ENCODE peak calls at places on chromosomes 7 and 10, in four cellular contexts. P, O, D and L are unnamed samples.
A peak's percentile ranks its signal among the peaks of the same experiment; 100 is the strongest.

GRCh38 chr7:498678-499641 is 20.7 kb downstream of the PDGFA start:
- DNase-seq in P (no peak), D (no peak), O (no peak), L (no peak)

GRCh38 chr10:87590705-87591588 is 68.7 kb upstream of the PAPSS2 start:
- DNase-seq in O (peak; percentile 59), D (no peak), P (no peak), L (no peak)

GRCh38 chr10:47184724-47185330 is 115.2 kb upstream of the GDF10 start:
- DNase-seq in D (no peak), P (no peak), O (no peak), L (no peak)

GRCh38 chr10:77156406-77156879 is 481.2 kb downstream of the KCNMA1 start:
- DNase-seq in O (no peak), D (no peak), P (no peak), L (no peak)

GRCh38 chr7:92402920-92403759 is 44.1 kb upstream of the GATAD1 start:
- DNase-seq in O (no peak), P (no peak), D (no peak), L (no peak)

GRCh38 chr10:78657622-78658165 is 411.1 kb upstream of the ZMIZ1 start:
- DNase-seq in O (peak; percentile 79), D (peak; percentile 73), P (no peak), L (peak; percentile 87)

GRCh38 chr7:133887459-133887858 is 239.7 kb upstream of the LRGUK start:
- DNase-seq in D (no peak), O (no peak), P (no peak), L (no peak)

GRCh38 chr7:144955422-144955821 is 119.6 kb upstream of the TPK1 start:
- DNase-seq in O (no peak), P (no peak), D (no peak), L (no peak)

GRCh38 chr10:52484426-52485065 is 170.5 kb downstream of the DKK1 start:
- DNase-seq in O (no peak), D (no peak), P (no peak), L (no peak)

GRCh38 chr7:36280840-36281812 is 108.5 kb upstream of the ANLN start:
- DNase-seq in P (no peak), O (no peak), D (no peak), L (peak; percentile 52)

GRCh38 chr10:4316166-4316810 is 509.7 kb upstream of the AKR1E2 start:
- DNase-seq in D (no peak), O (no peak), P (no peak), L (no peak)

GRCh38 chr10:33008499-33009243 is 50.6 kb upstream of the ITGB1 start:
- DNase-seq in P (peak; percentile 26), O (peak; percentile 63), D (peak; percentile 66), L (peak; percentile 52)

GRCh38 chr10:59104186-59104585 is 72.3 kb upstream of the PHYHIPL start:
- DNase-seq in D (no peak), O (no peak), P (no peak), L (no peak)

GRCh38 chr7:129144834-129145668 is 544 bp downstream of the TSPAN33 start:
- DNase-seq in D (peak; percentile 42), O (no peak), P (no peak), L (no peak)

GRCh38 chr10:29811751-29812427 is 177.1 kb upstream of the SVIL start:
- DNase-seq in D (no peak), O (no peak), P (no peak), L (no peak)

GRCh38 chr10:104447331-104447730 is 93.7 kb downstream of the CFAP58 start:
- DNase-seq in D (no peak), P (no peak), O (no peak), L (no peak)

GRCh38 chr10:5526691-5527331 is 2.0 kb downstream of the CALML3 start:
- DNase-seq in O (no peak), D (no peak), P (no peak), L (no peak)

GRCh38 chr10:5523796-5524574 is 776 bp upstream of the CALML3 start:
- DNase-seq in D (no peak), O (no peak), P (no peak), L (no peak)

GRCh38 chr10:5525581-5526271 is 965 bp downstream of the CALML3 start:
- DNase-seq in P (no peak), O (no peak), D (no peak), L (no peak)

GRCh38 chr10:5522913-5523560 is 1.7 kb upstream of the CALML3 start:
- DNase-seq in D (peak; percentile 44), P (no peak), O (no peak), L (no peak)

GRCh38 chr10:5524721-5525531 is at the start of gene CALML3:
- DNase-seq in P (no peak), O (no peak), D (no peak), L (no peak)
- TF ChIP-seq MAX in P (no peak), O (no peak), D (no peak), L (no peak)

GRCh38 chr7:50720295-50720694 is 62.4 kb downstream of the GRB10 start:
- DNase-seq in D (no peak), O (no peak), P (no peak), L (no peak)

GRCh38 chr7:50718311-50718710 is 64.4 kb downstream of the GRB10 start:
- DNase-seq in P (no peak), O (peak; percentile 6), D (no peak), L (no peak)

GRCh38 chr7:50717186-50717585 is 65.5 kb downstream of the GRB10 start:
- DNase-seq in D (no peak), O (no peak), P (no peak), L (no peak)

GRCh38 chr7:50721160-50721559 is 61.5 kb downstream of the GRB10 start:
- DNase-seq in D (no peak), O (no peak), P (no peak), L (no peak)

DNA sequence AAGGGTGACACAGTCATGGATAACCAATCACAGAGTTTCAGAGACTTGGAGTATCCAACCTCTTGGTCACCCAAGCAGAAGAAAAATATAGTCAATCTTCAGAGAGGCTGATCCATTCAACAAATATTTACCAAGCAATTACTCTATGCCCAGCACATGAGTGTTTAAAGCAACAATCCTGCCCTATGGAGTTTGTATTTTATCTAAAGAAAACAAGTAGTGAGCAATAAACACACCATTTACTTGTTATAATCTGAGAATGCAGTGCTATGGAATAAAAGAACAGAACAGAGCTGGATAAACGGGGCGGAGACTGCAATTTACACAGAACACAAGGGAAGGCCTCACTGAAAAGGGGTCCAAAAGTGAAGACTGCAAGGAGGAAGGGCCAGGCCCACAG is 63.8 kb downstream of the GRB10 start:
- DNase-seq in P (no peak), D (no peak), O (peak; percentile 59), L (no peak)
- TF ChIP-seq TCF7 in P (no peak), D (no peak), O (peak; percentile 38), L (no peak)

GRCh38 chr10:88791924-88792323 is 10.6 kb upstream of the LIPM start:
- DNase-seq in D (no peak), O (peak; percentile 8), P (peak; percentile 17), L (peak; percentile 34)
- TF ChIP-seq USF2 in D (no peak), O (no peak), P (no peak), L (no peak)

DNA sequence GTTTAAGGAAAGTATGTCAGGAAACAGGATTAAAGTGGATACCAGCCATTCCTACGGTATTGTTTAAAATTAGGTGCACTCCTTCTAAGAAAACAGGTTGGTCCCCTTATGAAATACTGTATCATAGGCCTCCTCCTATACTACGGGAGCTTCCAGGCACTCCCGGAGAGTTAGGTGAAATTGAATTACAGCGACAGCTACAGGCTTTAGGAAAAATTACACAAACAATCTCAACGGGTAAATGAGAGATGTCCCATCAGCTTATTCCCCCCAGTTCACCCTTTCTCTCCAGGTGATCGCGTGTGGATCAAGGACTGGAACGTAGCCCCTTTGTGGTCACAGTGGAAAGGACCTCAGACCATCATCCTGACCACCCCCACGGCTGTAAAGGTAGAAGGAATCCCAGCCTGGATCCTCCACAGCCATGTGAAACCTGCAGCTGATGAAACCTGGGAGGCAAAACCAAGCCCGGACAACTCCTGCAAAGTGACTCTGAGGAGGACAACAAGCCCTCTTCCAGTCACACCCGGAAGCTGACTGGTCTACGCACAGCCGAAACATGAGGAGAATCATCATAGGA is 25.1 kb upstream of the GHITM start:
- DNase-seq in O (peak; percentile 15), D (no peak), P (no peak), L (peak; percentile 11)
- TF ChIP-seq MAX in O (no peak), D (no peak), P (no peak), L (no peak)

GRCh38 chr7:65463184-65463583 is 89.5 kb downstream of the ZNF92 start:
- DNase-seq in P (no peak), O (no peak), D (no peak), L (no peak)

GRCh38 chr7:65457705-65458104 is 84.0 kb downstream of the ZNF92 start:
- DNase-seq in P (no peak), O (peak; percentile 92), D (no peak), L (no peak)

GRCh38 chr7:65459438-65459837 is 85.8 kb downstream of the ZNF92 start:
- DNase-seq in O (no peak), P (no peak), D (no peak), L (no peak)

DNA sequence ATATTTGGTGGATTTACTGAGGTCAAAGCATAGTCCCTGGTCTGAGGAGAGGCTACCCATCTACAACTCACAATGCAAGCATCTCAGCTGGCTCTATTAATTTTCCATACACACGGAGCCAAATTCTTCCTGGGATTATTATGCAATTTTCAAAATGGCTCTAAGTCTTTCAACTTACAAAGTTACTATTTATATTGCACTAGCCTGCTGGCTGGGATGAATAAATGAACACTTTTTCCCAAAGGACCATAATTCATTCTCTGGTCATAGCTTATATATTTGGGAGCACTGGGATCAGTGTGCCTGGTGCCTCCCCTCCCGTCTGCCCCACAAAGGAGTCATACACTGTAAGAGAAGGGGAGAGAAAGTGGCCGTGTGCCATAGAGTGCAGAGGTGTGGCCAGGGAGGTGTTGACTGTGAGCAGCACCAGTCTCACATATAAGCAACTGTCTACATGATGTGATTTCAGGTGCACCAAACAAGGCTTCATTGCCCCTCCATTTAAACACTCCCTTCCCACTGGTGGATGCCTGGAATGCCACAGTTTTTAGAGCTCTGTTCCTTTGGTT is 88.6 kb downstream of the ZNF92 start:
- DNase-seq in P (no peak), D (no peak), O (no peak), L (no peak)
- TF ChIP-seq TCF7 in P (no peak), D (no peak), O (no peak), L (no peak)

DNA sequence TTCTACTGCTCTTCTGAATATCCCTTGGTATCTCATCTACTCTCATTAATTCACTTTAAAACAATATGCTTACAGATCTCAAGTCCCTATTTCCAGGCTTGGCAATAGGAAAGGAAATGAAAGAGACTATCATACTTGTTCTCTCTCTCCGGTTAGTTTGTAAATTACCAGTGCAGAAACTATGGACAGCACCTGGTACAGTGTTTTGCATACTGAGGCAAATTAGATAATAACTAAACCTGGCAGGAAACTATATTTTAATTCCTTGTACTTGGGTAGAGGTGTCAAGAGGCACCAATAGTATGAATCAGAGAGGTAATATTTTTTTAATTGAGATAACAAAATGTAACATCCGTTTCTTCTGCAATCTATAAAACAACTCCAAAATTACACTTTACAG is 97.7 kb upstream of the TMEM196 start:
- DNase-seq in P (no peak), O (no peak), D (no peak), L (no peak)
- TF ChIP-seq USF2 in P (no peak), O (no peak), D (no peak), L (no peak)

GRCh38 chr10:13441476-13441875 is 87.3 kb downstream of the BEND7 start:
- DNase-seq in O (no peak), P (no peak), D (no peak), L (no peak)

GRCh38 chr10:13439313-13439712 is 89.5 kb downstream of the BEND7 start:
- DNase-seq in D (no peak), P (no peak), O (no peak), L (no peak)

GRCh38 chr10:13437026-13437555 is 89.0 kb upstream of the SEPHS1 start:
- DNase-seq in O (no peak), D (no peak), P (no peak), L (no peak)

GRCh38 chr10:13440709-13441061 is 88.1 kb downstream of the BEND7 start:
- DNase-seq in O (no peak), D (no peak), P (no peak), L (no peak)

GRCh38 chr10:13439771-13440708 is 88.8 kb downstream of the BEND7 start:
- DNase-seq in P (no peak), D (peak; percentile 84), O (peak; percentile 20), L (peak; percentile 79)
- TF ChIP-seq MAX in P (no peak), D (no peak), O (peak; percentile 47), L (peak; percentile 25)